ENCODE peak calls at places on chromosomes 13 and 19, in seven cellular contexts. Q, H, R, G, W, P and Z are unnamed samples.

GRCh38 chr13:49497272-49497671 is 1.5 kb downstream of the PHF11 start:
- DNase-seq in Q (no peak), H (peak), R (no peak), G (no peak), W (no peak), P (no peak), Z (no peak)

GRCh38 chr19:51005248-51005647 is 3.8 kb upstream of the KLK8 start:
- DNase-seq in Q (no peak), H (no peak), R (no peak), G (no peak), W (no peak), P (no peak), Z (no peak)

GRCh38 chr19:45450042-45450380 is 17.8 kb upstream of the FOSB start:
- DNase-seq in Q (no peak), H (no peak), R (no peak), G (no peak), W (no peak), P (no peak), Z (no peak)

GRCh38 chr19:35318679-35319448 is 10.1 kb upstream of the CD22 start:
- DNase-seq in Q (peak), H (peak), R (peak), G (no peak), W (peak), P (peak), Z (no peak)

GRCh38 chr19:2308114-2308556 is at the start of gene LINGO3:
- DNase-seq in Q (no peak), H (peak), R (no peak), G (no peak), W (no peak), P (no peak), Z (no peak)

GRCh38 chr13:93183302-93183701 is 43.3 kb upstream of the GPC6 start:
- DNase-seq in Q (no peak), H (no peak), R (no peak), G (no peak), W (no peak), P (no peak), Z (no peak)

GRCh38 chr13:40897058-40897457 is 107.6 kb downstream of the SLC25A15 start:
- DNase-seq in Q (no peak), H (no peak), R (no peak), G (no peak), W (no peak), P (no peak), Z (no peak)

GRCh38 chr19:15788594-15789270 is 1.3 kb downstream of the OR10H5 start:
- DNase-seq in Q (no peak), H (no peak), R (no peak), G (no peak), W (no peak), P (no peak), Z (no peak)

GRCh38 chr13:50644081-50644871 is 199.2 kb downstream of the DLEU7 start:
- DNase-seq in Q (no peak), H (no peak), R (no peak), G (no peak), W (no peak), P (no peak), Z (no peak)

GRCh38 chr19:38656171-38656981 is 8.9 kb downstream of the ACTN4 start:
- DNase-seq in Q (no peak), H (peak), R (no peak), G (no peak), W (no peak), P (peak), Z (no peak)

GRCh38 chr13:62512194-62513141 is 1096.8 kb upstream of the PCDH20 start:
- DNase-seq in Q (no peak), H (peak), R (peak), G (peak), W (no peak), P (peak), Z (peak)

GRCh38 chr13:72953391-72953960 is 105.3 kb upstream of the KLF5 start:
- DNase-seq in Q (no peak), H (no peak), R (no peak), G (no peak), W (no peak), P (no peak), Z (no peak)

GRCh38 chr13:94925263-94925662 is 212.9 kb upstream of the SOX21 start:
- DNase-seq in Q (no peak), H (no peak), R (no peak), G (no peak), W (no peak), P (no peak), Z (no peak)

GRCh38 chr13:70571221-70571620 is 463.0 kb upstream of the KLHL1 start:
- DNase-seq in Q (no peak), H (no peak), R (no peak), G (no peak), W (no peak), P (no peak), Z (no peak)

GRCh38 chr13:87872813-87873212 is 201.6 kb downstream of the SLITRK5 start:
- DNase-seq in Q (no peak), H (no peak), R (no peak), G (no peak), W (no peak), P (peak), Z (no peak)

GRCh38 chr13:114089341-114089740 is 43.1 kb downstream of the RASA3 start:
- DNase-seq in Q (peak), H (no peak), R (no peak), G (no peak), W (no peak), P (no peak), Z (no peak)

GRCh38 chr19:18895828-18896341 is at the start of gene CERS1:
- DNase-seq in Q (no peak), H (peak), R (peak), G (no peak), W (no peak), P (no peak), Z (no peak)

GRCh38 chr19:8126511-8126910 is 22.9 kb downstream of the FBN3 start:
- DNase-seq in Q (no peak), H (no peak), R (no peak), G (no peak), W (no peak), P (no peak), Z (no peak)

GRCh38 chr19:1739960-1740629 is 13.2 kb upstream of the ONECUT3 start:
- DNase-seq in Q (no peak), H (no peak), R (no peak), G (no peak), W (no peak), P (no peak), Z (no peak)

GRCh38 chr13:65090191-65090590 is 2139.9 kb downstream of the PCDH9 start:
- DNase-seq in Q (no peak), H (no peak), R (no peak), G (no peak), W (no peak), P (no peak), Z (no peak)

GRCh38 chr13:113848431-113849260 is 15.2 kb downstream of the GAS6 start:
- DNase-seq in Q (peak), H (no peak), R (no peak), G (no peak), W (no peak), P (no peak), Z (no peak)

GRCh38 chr19:35379992-35380391 is 9.1 kb downstream of the GPR42 start:
- DNase-seq in Q (no peak), H (no peak), R (no peak), G (no peak), W (no peak), P (no peak), Z (no peak)

GRCh38 chr19:11480081-11480926 is 542 bp downstream of the ELAVL3 start:
- DNase-seq in Q (no peak), H (no peak), R (no peak), G (no peak), W (no peak), P (no peak), Z (no peak)

GRCh38 chr19:8116437-8117293 is 32.7 kb downstream of the FBN3 start:
- DNase-seq in Q (no peak), H (no peak), R (no peak), G (no peak), W (no peak), P (no peak), Z (no peak)

GRCh38 chr13:92807343-92807742 is 419.3 kb upstream of the GPC6 start:
- DNase-seq in Q (no peak), H (peak), R (no peak), G (no peak), W (no peak), P (peak), Z (no peak)

GRCh38 chr19:54967611-54968010 is 1.4 kb downstream of the NLRP2 start:
- DNase-seq in Q (no peak), H (no peak), R (no peak), G (peak), W (no peak), P (no peak), Z (no peak)

GRCh38 chr19:50415661-50416033 is 3.1 kb upstream of the SPIB start:
- DNase-seq in Q (no peak), H (no peak), R (no peak), G (peak), W (no peak), P (no peak), Z (peak)

GRCh38 chr19:19137556-19138109 is 645 bp downstream of the TMEM161A start:
- DNase-seq in Q (peak), H (peak), R (no peak), G (no peak), W (no peak), P (no peak), Z (no peak)

GRCh38 chr19:49114630-49115363 is 627 bp downstream of the LIN7B start:
- DNase-seq in Q (peak), H (peak), R (no peak), G (no peak), W (peak), P (peak), Z (no peak)

GRCh38 chr19:49111218-49111998 is 2.8 kb upstream of the LIN7B start:
- DNase-seq in Q (no peak), H (no peak), R (no peak), G (no peak), W (no peak), P (no peak), Z (no peak)

GRCh38 chr19:49110567-49110966 is 3.6 kb upstream of the LIN7B start:
- DNase-seq in Q (no peak), H (peak), R (no peak), G (no peak), W (no peak), P (no peak), Z (no peak)

GRCh38 chr19:49116544-49116943 is 2.4 kb downstream of the LIN7B start:
- DNase-seq in Q (no peak), H (no peak), R (no peak), G (no peak), W (peak), P (no peak), Z (no peak)

DNA sequence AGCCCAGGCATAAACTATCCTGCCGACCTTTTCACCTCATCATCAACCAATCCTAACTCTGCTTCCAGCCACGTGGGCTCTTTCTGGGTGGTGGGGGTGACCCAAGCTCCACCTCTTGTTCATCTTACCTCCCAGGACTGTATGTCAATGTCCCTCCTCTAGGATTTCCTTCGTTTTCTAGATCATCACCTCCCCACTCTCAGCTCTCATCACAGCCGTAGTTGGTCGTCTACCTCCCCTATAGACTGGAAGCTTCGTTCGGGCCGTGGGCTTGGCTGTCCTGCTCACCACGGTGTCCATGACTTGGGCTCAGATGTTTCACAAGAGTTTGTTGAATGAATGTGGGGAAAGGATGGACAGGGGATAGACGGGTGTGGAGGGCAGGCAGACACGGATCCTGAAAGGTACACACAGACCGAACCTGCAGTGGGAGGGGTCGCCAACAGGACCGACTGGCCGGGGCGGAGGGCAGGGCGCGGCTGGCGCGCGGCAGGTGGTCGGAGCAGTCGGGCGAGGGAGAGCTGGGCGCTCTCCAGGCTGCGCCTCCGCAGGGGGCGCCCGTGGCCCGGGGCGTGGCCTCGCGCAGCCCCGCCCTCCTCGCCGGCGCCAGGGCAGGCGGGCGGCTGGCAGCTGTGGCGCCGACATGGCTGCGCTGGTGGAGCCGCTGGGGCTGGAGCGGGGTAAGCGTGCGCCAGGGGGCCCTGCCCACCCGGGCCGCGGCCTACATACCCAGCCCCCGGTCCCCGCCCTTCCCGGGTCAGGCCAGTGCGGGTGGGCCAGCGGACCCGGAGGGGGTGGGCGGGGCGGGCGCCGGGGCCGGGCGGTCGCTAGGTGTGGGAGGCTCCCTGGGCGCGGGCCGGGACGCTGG is at the start of gene LIN7B:
- DNase-seq in Q (peak), H (peak), R (peak), G (peak), W (peak), P (peak), Z (peak)
- TF ChIP-seq CTCF in Q (peak), H (peak), R (peak), G (no peak), W (peak), P (no peak), Z (peak)

DNA sequence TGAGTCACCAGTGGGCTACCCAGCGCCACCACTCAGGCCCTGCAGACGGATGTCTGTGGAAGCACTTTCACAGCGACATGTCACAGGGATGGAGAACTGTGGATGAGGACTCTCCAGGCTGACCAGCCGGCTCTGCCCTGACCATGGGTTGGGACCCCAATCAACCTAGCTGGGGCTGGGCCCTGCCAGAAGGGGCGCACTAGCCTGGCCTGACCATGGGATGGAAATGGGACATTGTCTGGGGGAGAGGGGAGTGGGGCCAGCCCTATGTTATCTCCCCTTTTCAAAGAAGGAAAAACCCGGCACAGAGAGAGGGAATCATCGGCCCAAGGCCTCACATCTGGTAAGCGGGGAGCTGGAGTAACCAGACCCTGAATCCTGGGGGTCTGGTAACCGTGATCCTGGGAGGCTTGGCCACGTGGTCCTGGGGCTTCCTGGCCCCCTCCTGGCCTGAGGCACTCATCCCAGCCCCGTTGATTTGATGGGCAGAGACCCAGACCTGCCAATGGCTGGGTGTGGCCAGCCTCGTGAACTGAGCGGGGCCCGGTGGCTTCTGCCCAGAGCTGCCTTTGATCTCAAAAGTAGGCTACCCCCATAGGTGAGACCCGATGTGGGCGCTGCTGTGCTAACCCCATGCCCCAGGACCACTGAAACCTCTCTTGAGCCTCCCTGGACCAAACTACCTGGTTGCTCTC is 11.2 kb upstream of the SLC7A10 start:
- DNase-seq in Q (no peak), H (no peak), R (no peak), G (no peak), W (no peak), P (no peak), Z (no peak)
- TF ChIP-seq CTCF in Q (no peak), H (no peak), R (no peak), G (no peak), W (no peak), P (no peak), Z (no peak)

DNA sequence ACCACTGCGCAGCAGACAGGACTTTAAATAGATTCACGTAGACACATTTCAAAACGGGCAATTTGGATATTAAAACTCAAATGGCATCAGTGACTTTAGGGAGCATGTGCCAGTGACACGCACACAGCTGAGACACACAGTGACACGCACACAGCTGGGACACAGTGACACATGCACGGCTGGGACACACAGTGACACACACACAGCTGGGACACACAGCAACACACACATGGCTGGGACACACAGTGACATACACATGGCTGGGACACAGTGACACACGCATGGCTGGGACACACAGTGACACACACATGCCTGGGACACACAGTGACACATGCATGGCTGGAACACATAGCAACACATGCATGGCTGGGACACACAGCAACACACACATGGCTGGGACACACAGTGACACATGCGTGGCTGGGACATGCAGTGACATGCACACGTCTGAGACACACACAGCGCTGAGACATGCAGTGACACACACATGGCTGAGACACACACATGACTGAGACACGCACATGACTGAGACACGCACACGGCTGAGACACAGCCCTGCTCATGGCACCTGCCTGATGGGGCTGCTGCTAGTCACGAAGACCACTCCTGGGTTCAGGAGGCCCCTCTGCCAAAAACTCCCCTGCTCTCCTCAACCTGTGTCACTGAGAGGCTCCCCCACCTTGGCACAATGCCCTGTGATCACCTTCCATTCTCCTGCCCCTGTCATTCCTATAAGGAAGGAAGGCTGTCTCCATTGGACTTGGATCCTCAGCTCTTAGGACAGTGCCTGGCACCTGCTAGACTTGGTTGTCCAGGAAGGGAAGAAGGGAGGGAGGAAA is 52.5 kb downstream of the SOX1 start:
- DNase-seq in Q (no peak), H (no peak), R (no peak), G (no peak), W (no peak), P (no peak), Z (no peak)
- TF ChIP-seq CTCF in Q (no peak), H (no peak), R (no peak), G (no peak), W (no peak), P (no peak), Z (no peak)

DNA sequence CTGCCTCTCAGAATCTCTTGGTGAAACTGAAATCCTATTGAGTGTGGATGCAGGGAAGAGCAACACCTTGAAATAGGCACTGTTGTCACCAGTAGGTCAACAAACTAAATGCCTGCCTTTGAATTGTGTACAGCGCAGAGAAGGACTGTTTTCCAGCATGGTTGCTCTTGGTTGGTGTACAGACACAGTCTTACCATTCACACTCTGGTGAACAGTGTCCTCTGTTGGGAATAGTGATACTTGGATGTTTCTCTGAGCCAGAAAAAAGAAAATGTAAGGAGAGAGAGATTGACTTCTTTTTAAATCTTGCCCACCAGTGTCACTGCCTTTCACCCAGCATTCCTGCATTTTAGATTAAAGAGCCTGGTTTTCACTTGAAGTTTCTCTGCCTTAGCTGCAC is 179.7 kb downstream of the STK24 start:
- DNase-seq in Q (no peak), H (peak), R (no peak), G (no peak), W (no peak), P (peak), Z (no peak)
- TF ChIP-seq CTCF in Q (peak), H (peak), R (no peak), G (no peak), W (peak), P (peak), Z (no peak)

DNA sequence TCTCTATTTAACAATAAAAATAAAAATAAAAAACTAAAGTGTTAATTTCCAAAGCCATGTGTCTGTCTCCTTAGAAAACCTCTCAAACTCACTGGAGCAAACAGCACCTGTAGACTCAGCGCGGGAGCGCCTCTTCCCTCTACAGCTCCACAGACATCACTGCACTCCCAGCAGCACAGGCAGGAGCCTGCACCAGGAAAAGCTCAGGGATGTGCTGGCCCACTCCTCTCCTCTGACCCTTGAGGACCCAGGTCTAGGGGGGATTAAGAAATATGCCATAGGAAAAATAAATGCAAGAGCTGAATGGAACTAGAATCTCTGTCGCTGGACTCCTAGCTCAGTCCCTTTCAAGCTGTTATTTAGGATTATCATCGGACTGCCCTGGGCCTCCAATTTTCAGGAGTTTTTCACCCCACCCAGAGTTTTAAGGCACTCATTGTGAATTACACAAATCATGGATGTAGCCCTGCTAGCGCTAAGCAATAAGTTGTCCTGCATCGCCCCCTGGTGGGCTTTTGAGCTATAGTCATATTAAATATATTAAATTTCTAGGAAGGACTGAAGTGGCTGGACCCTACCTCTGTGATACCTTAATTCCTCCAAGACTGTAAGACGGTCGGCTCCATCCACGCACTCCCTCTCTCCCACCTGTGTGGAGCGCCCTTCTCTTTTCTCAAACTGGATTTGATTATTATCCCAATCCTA is 333.9 kb downstream of the UQCRFS1 start:
- DNase-seq in Q (peak), H (peak), R (peak), G (no peak), W (peak), P (peak), Z (peak)
- TF ChIP-seq CTCF in Q (peak), H (peak), R (peak), G (peak), W (peak), P (peak), Z (peak)

GRCh38 chr13:91601807-91602206 is 203.4 kb downstream of the GPC5 start:
- DNase-seq in Q (no peak), H (no peak), R (no peak), G (no peak), W (no peak), P (no peak), Z (no peak)
- TF ChIP-seq CTCF in Q (no peak), H (no peak), R (no peak), G (no peak), W (no peak), P (no peak), Z (no peak)

GRCh38 chr13:64054306-64054705 is 2638.7 kb upstream of the PCDH20 start:
- DNase-seq in Q (no peak), H (no peak), R (no peak), G (no peak), W (no peak), P (no peak), Z (no peak)

GRCh38 chr13:64051278-64051677 is 2635.6 kb upstream of the PCDH20 start:
- DNase-seq in Q (no peak), H (no peak), R (no peak), G (no peak), W (no peak), P (no peak), Z (no peak)

GRCh38 chr13:64057372-64058020 is 2641.8 kb upstream of the PCDH20 start:
- DNase-seq in Q (no peak), H (no peak), R (no peak), G (no peak), W (no peak), P (no peak), Z (no peak)

GRCh38 chr13:64052526-64052925 is 2636.9 kb upstream of the PCDH20 start:
- DNase-seq in Q (no peak), H (no peak), R (no peak), G (no peak), W (no peak), P (no peak), Z (no peak)
- TF ChIP-seq CTCF in Q (no peak), H (no peak), R (no peak), G (no peak), W (no peak), P (no peak), Z (no peak)